ENCODE peak calls at places on chromosomes 6 and 20, in seven cellular contexts. S is bronchial epithelial cell; F is stromal cell of bone marrow; N is naive thymus-derived CD8-positive, alpha-beta T cell; U is A172; Q is T-helper 2 cell; G is NCI-H1092. O is an unnamed sample.

GRCh38 chr20:44496976-44497375 is 21.3 kb downstream of the TTPAL start:
- DNase-seq in S (peak; percentile 98), F (peak; percentile 63), N (no peak), U (peak; percentile 95), Q (no peak), G (no peak), O (no peak)

GRCh38 chr6:129264480-129265045 is 381.6 kb downstream of the LAMA2 start:
- DNase-seq in S (no peak), F (peak; percentile 9), N (no peak), U (no peak), Q (no peak), G (no peak), O (no peak)

GRCh38 chr6:168116975-168117899 is 38.2 kb upstream of the FRMD1 start:
- DNase-seq in S (no peak), F (no peak), N (no peak), U (no peak), Q (no peak), G (no peak), O (no peak)

GRCh38 chr20:38831049-38831691 is 25.7 kb downstream of the PPP1R16B start:
- DNase-seq in S (no peak), F (no peak), N (no peak), U (no peak), Q (no peak), G (no peak), O (no peak)

GRCh38 chr6:42419490-42420280 is 32.0 kb downstream of the TRERF1 start:
- DNase-seq in S (peak; percentile 29), F (no peak), N (no peak), U (no peak), Q (no peak), G (no peak), O (no peak)

GRCh38 chr20:31607640-31608255 is 2.7 kb downstream of the ID1 start:
- DNase-seq in S (no peak), F (no peak), N (no peak), U (peak; percentile 58), Q (no peak), G (no peak), O (no peak)

GRCh38 chr6:147699637-147700036 is 191.1 kb downstream of the SAMD5 start:
- DNase-seq in S (peak; percentile 85), F (peak; percentile 32), N (no peak), U (peak; percentile 54), Q (no peak), G (no peak), O (no peak)

GRCh38 chr6:116631379-116631990 is 15.2 kb downstream of the RSPH4A start:
- DNase-seq in S (no peak), F (no peak), N (no peak), U (no peak), Q (no peak), G (no peak), O (no peak)

GRCh38 chr6:80508885-80509630 is 402.6 kb downstream of the BCKDHB start:
- DNase-seq in S (peak; percentile 86), F (no peak), N (no peak), U (no peak), Q (no peak), G (no peak), O (no peak)

GRCh38 chr6:146693342-146693741 is 94.6 kb downstream of the ADGB start:
- DNase-seq in S (no peak), F (no peak), N (no peak), U (no peak), Q (no peak), G (no peak), O (no peak)

GRCh38 chr20:42308980-42309524 is 690.9 kb upstream of the CHD6 start:
- DNase-seq in S (no peak), F (no peak), N (no peak), U (no peak), Q (no peak), G (peak; percentile 32), O (no peak)

GRCh38 chr6:75208564-75209431 is 2.9 kb upstream of the COL12A1 start:
- DNase-seq in S (peak; percentile 50), F (no peak), N (peak; percentile 75), U (peak; percentile 57), Q (peak; percentile 56), G (peak; percentile 70), O (peak; percentile 78)

GRCh38 chr6:138920906-138921305 is 67.1 kb downstream of the REPS1 start:
- DNase-seq in S (no peak), F (no peak), N (no peak), U (no peak), Q (no peak), G (no peak), O (no peak)

GRCh38 chr6:25137497-25137896 is 141.7 kb upstream of the CARMIL1 start:
- DNase-seq in S (peak; percentile 12), F (no peak), N (no peak), U (no peak), Q (peak; percentile 2), G (no peak), O (no peak)

GRCh38 chr6:159894991-159895390 is 4.2 kb downstream of the MAS1 start:
- DNase-seq in S (no peak), F (no peak), N (no peak), U (no peak), Q (no peak), G (no peak), O (no peak)

GRCh38 chr20:56202493-56203077 is 45.9 kb upstream of the MC3R start:
- DNase-seq in S (peak; percentile 13), F (no peak), N (no peak), U (no peak), Q (no peak), G (no peak), O (no peak)